ENCODE peak calls at places on chromosome 10, in ten cellular contexts. One of them, this sample, is unnamed. For H3K4me1, the result is how much of the 10 kb centered on the place peaks cover.

GRCh38 chr10:113007343-113007771 is 57.3 kb downstream of the TCF7L2 start:
- DNase-seq in IMR-90: no peak
- DNase-seq in stomach: no peak
- DNase-seq in esophagus squamous epithelium: no peak
- DNase-seq in right lobe of liver: no peak
- DNase-seq in left ventricle myocardium inferior: no peak
- DNase-seq in spleen: no peak
- DNase-seq in A549: no peak
- DNase-seq in Peyer's patch: no peak
- DNase-seq in heart left ventricle: no peak
- DNase-seq in this sample: no peak

GRCh38 chr10:22054946-22055345 is 51.4 kb upstream of the DNAJC1 start:
- DNase-seq in IMR-90: no peak
- DNase-seq in stomach: no peak
- DNase-seq in esophagus squamous epithelium: no peak
- DNase-seq in right lobe of liver: no peak
- DNase-seq in left ventricle myocardium inferior: no peak
- DNase-seq in spleen: no peak
- DNase-seq in A549: no peak
- DNase-seq in Peyer's patch: no peak
- DNase-seq in heart left ventricle: no peak
- DNase-seq in this sample: no peak

GRCh38 chr10:104331208-104331838 is 6.9 kb downstream of the ITPRIP start:
- DNase-seq in IMR-90: peak
- DNase-seq in stomach: peak
- DNase-seq in esophagus squamous epithelium: no peak
- DNase-seq in right lobe of liver: peak
- DNase-seq in left ventricle myocardium inferior: no peak
- DNase-seq in spleen: peak
- DNase-seq in A549: no peak
- DNase-seq in Peyer's patch: no peak
- DNase-seq in heart left ventricle: peak
- DNase-seq in this sample: no peak

GRCh38 chr10:89032141-89032814 is 41.7 kb downstream of the FAS start:
- DNase-seq in IMR-90: peak
- DNase-seq in stomach: no peak
- DNase-seq in esophagus squamous epithelium: no peak
- DNase-seq in right lobe of liver: no peak
- DNase-seq in left ventricle myocardium inferior: peak
- DNase-seq in spleen: no peak
- DNase-seq in A549: peak
- DNase-seq in Peyer's patch: no peak
- DNase-seq in heart left ventricle: no peak
- DNase-seq in this sample: no peak

GRCh38 chr10:126749030-126749655 is 78.7 kb upstream of the C10orf90 start:
- DNase-seq in IMR-90: peak
- DNase-seq in stomach: peak
- DNase-seq in esophagus squamous epithelium: no peak
- DNase-seq in right lobe of liver: peak
- DNase-seq in left ventricle myocardium inferior: peak
- DNase-seq in spleen: no peak
- DNase-seq in A549: peak
- DNase-seq in Peyer's patch: peak
- DNase-seq in heart left ventricle: peak
- DNase-seq in this sample: peak

GRCh38 chr10:80519936-80520650 is 17.6 kb upstream of the SH2D4B start:
- DNase-seq in IMR-90: no peak
- DNase-seq in stomach: no peak
- DNase-seq in esophagus squamous epithelium: no peak
- DNase-seq in right lobe of liver: no peak
- DNase-seq in left ventricle myocardium inferior: no peak
- DNase-seq in spleen: peak
- DNase-seq in A549: no peak
- DNase-seq in Peyer's patch: no peak
- DNase-seq in heart left ventricle: no peak
- DNase-seq in this sample: no peak

GRCh38 chr10:22666287-22667092 is 47.9 kb downstream of the PIP4K2A start:
- DNase-seq in IMR-90: peak
- DNase-seq in stomach: peak
- DNase-seq in esophagus squamous epithelium: no peak
- DNase-seq in right lobe of liver: no peak
- DNase-seq in left ventricle myocardium inferior: no peak
- DNase-seq in spleen: no peak
- DNase-seq in A549: no peak
- DNase-seq in Peyer's patch: no peak
- DNase-seq in heart left ventricle: no peak
- DNase-seq in this sample: no peak

GRCh38 chr10:128173383-128173782 is 47.2 kb upstream of the MKI67 start:
- DNase-seq in IMR-90: no peak
- DNase-seq in stomach: no peak
- DNase-seq in esophagus squamous epithelium: no peak
- DNase-seq in right lobe of liver: no peak
- DNase-seq in left ventricle myocardium inferior: no peak
- DNase-seq in spleen: no peak
- DNase-seq in A549: no peak
- DNase-seq in Peyer's patch: no peak
- DNase-seq in heart left ventricle: no peak
- DNase-seq in this sample: no peak

GRCh38 chr10:70324341-70324861 is 40.6 kb upstream of the NPFFR1 start:
- DNase-seq in IMR-90: no peak
- DNase-seq in stomach: no peak
- DNase-seq in esophagus squamous epithelium: no peak
- DNase-seq in right lobe of liver: no peak
- DNase-seq in left ventricle myocardium inferior: no peak
- DNase-seq in spleen: no peak
- DNase-seq in A549: no peak
- DNase-seq in Peyer's patch: no peak
- DNase-seq in heart left ventricle: peak
- DNase-seq in this sample: no peak

GRCh38 chr10:13347235-13348156 is 597 bp downstream of the SEPHS1 start:
- DNase-seq in IMR-90: peak
- DNase-seq in stomach: peak
- DNase-seq in esophagus squamous epithelium: no peak
- DNase-seq in right lobe of liver: peak
- DNase-seq in left ventricle myocardium inferior: peak
- DNase-seq in spleen: peak
- DNase-seq in A549: peak
- DNase-seq in Peyer's patch: peak
- DNase-seq in heart left ventricle: peak
- DNase-seq in this sample: peak

GRCh38 chr10:106740-107139 is 28.5 kb upstream of the ZMYND11 start:
- DNase-seq in IMR-90: no peak
- DNase-seq in stomach: no peak
- DNase-seq in esophagus squamous epithelium: no peak
- DNase-seq in right lobe of liver: no peak
- DNase-seq in left ventricle myocardium inferior: no peak
- DNase-seq in spleen: no peak
- DNase-seq in A549: no peak
- DNase-seq in Peyer's patch: no peak
- DNase-seq in heart left ventricle: no peak
- DNase-seq in this sample: no peak

DNA sequence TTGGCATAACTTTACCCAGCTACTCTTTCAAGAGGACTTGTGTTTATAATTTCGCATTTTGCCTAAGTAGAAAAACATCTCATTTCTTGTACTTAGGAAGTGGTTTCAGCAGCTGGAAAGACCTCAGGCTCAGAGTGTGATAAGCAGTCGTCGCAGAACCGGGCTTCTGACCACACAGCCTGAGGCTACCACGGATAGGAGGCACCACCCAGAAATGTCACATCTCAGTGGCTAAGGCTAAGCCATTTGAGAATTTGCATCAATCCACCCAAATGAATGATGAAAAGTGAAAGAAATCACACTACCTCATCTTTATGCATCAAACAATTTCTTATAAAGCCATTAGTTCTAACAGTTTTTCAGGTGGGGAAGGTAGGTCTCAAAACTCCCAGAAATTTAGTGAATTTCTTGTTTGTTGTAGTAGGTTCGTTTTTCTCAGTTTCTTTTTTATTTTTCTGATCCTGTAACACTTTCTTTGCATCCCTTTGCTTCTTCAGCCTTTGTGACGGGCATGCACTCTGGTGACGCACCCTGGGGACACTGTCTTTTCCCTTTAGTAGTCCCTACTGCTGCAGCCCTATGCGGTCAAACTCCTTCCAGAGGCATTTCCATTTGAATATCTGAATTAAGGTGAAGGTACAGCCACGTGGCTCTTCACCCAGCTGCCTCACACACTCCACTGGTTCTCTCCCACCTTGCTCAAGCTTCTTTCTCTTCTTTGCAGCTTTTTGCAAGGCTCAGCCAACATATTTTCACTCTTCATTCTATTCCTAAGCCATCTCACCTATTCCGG is 68.5 kb downstream of the MAP3K8 start:
- DNase-seq in IMR-90: peak
- DNase-seq in stomach: no peak
- DNase-seq in esophagus squamous epithelium: no peak
- DNase-seq in right lobe of liver: no peak
- DNase-seq in left ventricle myocardium inferior: no peak
- DNase-seq in spleen: peak
- DNase-seq in A549: no peak
- DNase-seq in Peyer's patch: no peak
- DNase-seq in heart left ventricle: no peak
- DNase-seq in this sample: no peak
- H3K27ac ChIP-seq in IMR-90: no peak
- H3K27ac ChIP-seq in stomach: no peak
- H3K27ac ChIP-seq in esophagus squamous epithelium: no peak
- H3K27ac ChIP-seq in right lobe of liver: no peak
- H3K27ac ChIP-seq in left ventricle myocardium inferior: no peak
- H3K27ac ChIP-seq in spleen: peak
- H3K27ac ChIP-seq in A549: peak
- H3K27ac ChIP-seq in Peyer's patch: peak
- H3K27ac ChIP-seq in heart left ventricle: no peak
- H3K27ac ChIP-seq in this sample: no peak

GRCh38 chr10:7811000-7811399 is 7.3 kb upstream of the TAF3 start:
- DNase-seq in IMR-90: no peak
- DNase-seq in stomach: no peak
- DNase-seq in esophagus squamous epithelium: no peak
- DNase-seq in right lobe of liver: no peak
- DNase-seq in left ventricle myocardium inferior: no peak
- DNase-seq in spleen: no peak
- DNase-seq in A549: no peak
- DNase-seq in Peyer's patch: no peak
- DNase-seq in heart left ventricle: no peak
- DNase-seq in this sample: no peak

GRCh38 chr10:7817984-7818294 is 366 bp upstream of the TAF3 start:
- DNase-seq in IMR-90: no peak
- DNase-seq in stomach: no peak
- DNase-seq in esophagus squamous epithelium: no peak
- DNase-seq in right lobe of liver: no peak
- DNase-seq in left ventricle myocardium inferior: no peak
- DNase-seq in spleen: no peak
- DNase-seq in A549: no peak
- DNase-seq in Peyer's patch: no peak
- DNase-seq in heart left ventricle: no peak
- DNase-seq in this sample: no peak

GRCh38 chr10:7817576-7817975 is 729 bp upstream of the TAF3 start:
- DNase-seq in IMR-90: no peak
- DNase-seq in stomach: no peak
- DNase-seq in esophagus squamous epithelium: no peak
- DNase-seq in right lobe of liver: no peak
- DNase-seq in left ventricle myocardium inferior: no peak
- DNase-seq in spleen: peak
- DNase-seq in A549: no peak
- DNase-seq in Peyer's patch: no peak
- DNase-seq in heart left ventricle: no peak
- DNase-seq in this sample: no peak

GRCh38 chr10:7810443-7810842 is 7.9 kb upstream of the TAF3 start:
- DNase-seq in IMR-90: no peak
- DNase-seq in stomach: no peak
- DNase-seq in esophagus squamous epithelium: no peak
- DNase-seq in right lobe of liver: no peak
- DNase-seq in left ventricle myocardium inferior: no peak
- DNase-seq in spleen: no peak
- DNase-seq in A549: no peak
- DNase-seq in Peyer's patch: no peak
- DNase-seq in heart left ventricle: no peak
- DNase-seq in this sample: no peak

DNA sequence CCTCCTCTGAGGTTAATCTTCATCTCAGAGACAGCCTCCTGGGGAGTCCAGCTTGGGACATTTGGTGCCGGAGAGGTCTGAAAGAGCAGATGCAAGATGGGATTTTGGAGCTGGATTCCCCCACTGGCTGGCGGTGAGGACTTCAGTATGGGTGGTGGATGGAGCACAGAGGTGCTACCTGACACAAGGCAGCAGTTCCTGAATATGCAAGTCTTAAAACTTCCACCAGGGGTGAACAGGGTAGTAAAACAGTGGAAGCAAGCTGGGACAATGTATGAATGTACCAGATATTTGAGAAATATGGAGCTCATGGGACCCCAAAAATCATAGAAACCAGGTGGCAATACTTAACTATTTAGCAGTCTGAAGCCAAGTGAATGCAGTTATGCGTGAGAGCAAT is 4.8 kb upstream of the TAF3 start:
- DNase-seq in IMR-90: no peak
- DNase-seq in stomach: no peak
- DNase-seq in esophagus squamous epithelium: no peak
- DNase-seq in right lobe of liver: no peak
- DNase-seq in left ventricle myocardium inferior: no peak
- DNase-seq in spleen: no peak
- DNase-seq in A549: no peak
- DNase-seq in Peyer's patch: no peak
- DNase-seq in heart left ventricle: no peak
- DNase-seq in this sample: no peak
- TF ChIP-seq CTCF in IMR-90: no peak
- TF ChIP-seq CTCF in stomach: no peak
- TF ChIP-seq CTCF in esophagus squamous epithelium: no peak
- TF ChIP-seq CTCF in right lobe of liver: no peak
- TF ChIP-seq CTCF in left ventricle myocardium inferior: no peak
- TF ChIP-seq CTCF in spleen: no peak
- TF ChIP-seq CTCF in A549: no peak
- TF ChIP-seq CTCF in Peyer's patch: no peak
- TF ChIP-seq CTCF in heart left ventricle: no peak
- TF ChIP-seq CTCF in this sample: no peak

DNA sequence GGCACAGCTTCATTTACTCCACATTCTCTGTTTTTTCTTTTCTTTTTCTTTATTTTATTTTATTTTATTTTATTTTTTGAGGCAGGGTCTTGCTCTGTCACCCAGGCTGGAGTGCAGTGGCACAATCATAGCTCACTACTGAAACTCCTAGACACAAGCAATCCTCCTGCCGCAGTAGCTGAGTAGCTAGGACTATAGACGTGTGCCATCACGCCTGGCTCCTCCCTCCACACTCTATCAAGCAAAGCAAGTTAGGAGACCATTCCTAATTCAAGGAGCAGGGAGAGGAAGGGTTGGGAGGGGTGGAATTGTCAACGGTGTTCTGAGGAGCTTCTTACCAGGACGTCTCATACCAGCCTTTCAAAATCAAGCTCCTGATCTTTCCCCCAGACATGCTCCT is 52.4 kb downstream of the OAT start:
- DNase-seq in IMR-90: no peak
- DNase-seq in stomach: no peak
- DNase-seq in esophagus squamous epithelium: no peak
- DNase-seq in right lobe of liver: no peak
- DNase-seq in left ventricle myocardium inferior: no peak
- DNase-seq in spleen: no peak
- DNase-seq in A549: no peak
- DNase-seq in Peyer's patch: no peak
- DNase-seq in heart left ventricle: no peak
- DNase-seq in this sample: no peak
- H3K4me1 ChIP-seq in IMR-90: under half
- H3K4me1 ChIP-seq in stomach: under half
- H3K4me1 ChIP-seq in esophagus squamous epithelium: under half
- H3K4me1 ChIP-seq in right lobe of liver: under half
- H3K4me1 ChIP-seq in left ventricle myocardium inferior: under half
- H3K4me1 ChIP-seq in spleen: under half
- H3K4me1 ChIP-seq in A549: under half
- H3K4me1 ChIP-seq in Peyer's patch: under half
- H3K4me1 ChIP-seq in heart left ventricle: under half
- H3K4me1 ChIP-seq in this sample: under half

GRCh38 chr10:8326702-8327423 is 272.4 kb downstream of the GATA3 start:
- DNase-seq in IMR-90: no peak
- DNase-seq in stomach: no peak
- DNase-seq in esophagus squamous epithelium: no peak
- DNase-seq in right lobe of liver: no peak
- DNase-seq in left ventricle myocardium inferior: no peak
- DNase-seq in spleen: no peak
- DNase-seq in A549: no peak
- DNase-seq in Peyer's patch: no peak
- DNase-seq in heart left ventricle: no peak
- DNase-seq in this sample: no peak
- H3K27ac ChIP-seq in IMR-90: no peak
- H3K27ac ChIP-seq in stomach: no peak
- H3K27ac ChIP-seq in esophagus squamous epithelium: no peak
- H3K27ac ChIP-seq in right lobe of liver: no peak
- H3K27ac ChIP-seq in left ventricle myocardium inferior: no peak
- H3K27ac ChIP-seq in spleen: no peak
- H3K27ac ChIP-seq in A549: no peak
- H3K27ac ChIP-seq in Peyer's patch: no peak
- H3K27ac ChIP-seq in heart left ventricle: no peak
- H3K27ac ChIP-seq in this sample: no peak

This sample was measured in gastrocnemius medialis.